ENCODE peak calls at places on chromosomes 13 and 19, in five cellular contexts. One of them, this sample, is unnamed.

GRCh38 chr13:49681837-49682236 is 9.4 kb downstream of the EBPL start:
- DNase-seq in GM23338: no peak
- DNase-seq in GM12878: no peak
- DNase-seq in A549: no peak
- DNase-seq in K562: no peak
- DNase-seq in this sample: no peak

GRCh38 chr19:52638601-52639000 is 446 bp upstream of the ZNF83 start:
- DNase-seq in K562: peak
- DNase-seq in A549: no peak
- DNase-seq in GM12878: no peak
- DNase-seq in GM23338: peak
- DNase-seq in this sample: no peak

GRCh38 chr13:73715114-73715909 is 418.9 kb downstream of the KLF12 start:
- DNase-seq in GM23338: no peak
- DNase-seq in K562: no peak
- DNase-seq in A549: no peak
- DNase-seq in GM12878: peak
- DNase-seq in this sample: no peak

GRCh38 chr19:271856-272255 is 19.3 kb downstream of the PLPP2 start:
- DNase-seq in K562: peak
- DNase-seq in GM23338: no peak
- DNase-seq in A549: no peak
- DNase-seq in GM12878: no peak
- DNase-seq in this sample: no peak

GRCh38 chr19:19115954-19116353 is 22.3 kb downstream of the TMEM161A start:
- DNase-seq in K562: peak
- DNase-seq in A549: peak
- DNase-seq in GM23338: peak
- DNase-seq in GM12878: no peak
- DNase-seq in this sample: no peak

GRCh38 chr19:18611327-18612050 is 1.2 kb upstream of the TMEM59L start:
- DNase-seq in K562: peak
- DNase-seq in GM23338: peak
- DNase-seq in GM12878: no peak
- DNase-seq in A549: no peak
- DNase-seq in this sample: no peak

GRCh38 chr19:36686365-36687213 is 823 bp upstream of the ZNF567 start:
- DNase-seq in GM12878: no peak
- DNase-seq in GM23338: peak
- DNase-seq in A549: no peak
- DNase-seq in K562: no peak
- DNase-seq in this sample: no peak

GRCh38 chr19:491146-491741 is 5.0 kb upstream of the MADCAM1 start:
- DNase-seq in A549: no peak
- DNase-seq in GM23338: peak
- DNase-seq in K562: peak
- DNase-seq in GM12878: no peak
- DNase-seq in this sample: no peak

GRCh38 chr19:44912854-44913253 is 1.6 kb upstream of the APOC1 start:
- DNase-seq in GM23338: no peak
- DNase-seq in A549: no peak
- DNase-seq in K562: no peak
- DNase-seq in GM12878: no peak
- DNase-seq in this sample: no peak

GRCh38 chr19:53536223-53536543 is 1.8 kb upstream of the ZNF331 start:
- DNase-seq in A549: no peak
- DNase-seq in GM12878: no peak
- DNase-seq in K562: no peak
- DNase-seq in GM23338: no peak
- DNase-seq in this sample: no peak

GRCh38 chr13:96771501-96772367 is 222.5 kb downstream of the OXGR1 start:
- DNase-seq in GM12878: no peak
- DNase-seq in K562: no peak
- DNase-seq in GM23338: no peak
- DNase-seq in A549: no peak
- DNase-seq in this sample: no peak

GRCh38 chr19:48183356-48183755 is 12.9 kb downstream of the ZSWIM9 start:
- DNase-seq in K562: no peak
- DNase-seq in GM12878: no peak
- DNase-seq in GM23338: no peak
- DNase-seq in A549: no peak
- DNase-seq in this sample: no peak

GRCh38 chr13:18954254-18954653 is 227.4 kb downstream of the TUBA3C start:
- DNase-seq in K562: no peak
- DNase-seq in A549: no peak
- DNase-seq in GM12878: no peak
- DNase-seq in GM23338: no peak
- DNase-seq in this sample: no peak

GRCh38 chr13:110348309-110348625 is 41.2 kb downstream of the COL4A2 start:
- DNase-seq in GM12878: no peak
- DNase-seq in K562: no peak
- DNase-seq in GM23338: no peak
- DNase-seq in A549: no peak
- DNase-seq in this sample: peak

GRCh38 chr19:18339703-18340102 is 695 bp upstream of the PGPEP1 start:
- DNase-seq in GM23338: peak
- DNase-seq in A549: peak
- DNase-seq in K562: peak
- DNase-seq in GM12878: no peak
- DNase-seq in this sample: peak

GRCh38 chr13:25588336-25589060 is 216.7 kb downstream of the ATP8A2 start:
- DNase-seq in GM12878: no peak
- DNase-seq in A549: no peak
- DNase-seq in K562: no peak
- DNase-seq in GM23338: peak
- DNase-seq in this sample: no peak

GRCh38 chr13:32840840-32841713 is 175.1 kb upstream of the KL start:
- DNase-seq in A549: no peak
- DNase-seq in K562: no peak
- DNase-seq in GM23338: no peak
- DNase-seq in GM12878: peak
- DNase-seq in this sample: no peak

GRCh38 chr13:45143346-45143751 is 23.0 kb downstream of the GTF2F2 start:
- DNase-seq in GM23338: no peak
- DNase-seq in A549: no peak
- DNase-seq in K562: no peak
- DNase-seq in GM12878: no peak
- DNase-seq in this sample: no peak

GRCh38 chr19:49110567-49110966 is 3.6 kb upstream of the LIN7B start:
- DNase-seq in GM23338: no peak
- DNase-seq in A549: no peak
- DNase-seq in GM12878: no peak
- DNase-seq in K562: no peak
- DNase-seq in this sample: no peak

GRCh38 chr19:1261512-1261862 is 7.6 kb upstream of the CIRBP start:
- DNase-seq in A549: peak
- DNase-seq in GM23338: peak
- DNase-seq in K562: no peak
- DNase-seq in GM12878: no peak
- DNase-seq in this sample: peak

GRCh38 chr19:14544977-14545715 is 15.8 kb downstream of the TECR start:
- DNase-seq in K562: no peak
- DNase-seq in A549: no peak
- DNase-seq in GM12878: no peak
- DNase-seq in GM23338: no peak
- DNase-seq in this sample: no peak

GRCh38 chr19:49200238-49200862 is 42.8 kb downstream of the TRPM4 start:
- DNase-seq in GM23338: peak
- DNase-seq in A549: peak
- DNase-seq in K562: peak
- DNase-seq in GM12878: no peak
- DNase-seq in this sample: no peak

GRCh38 chr13:106095406-106095805 is 440.1 kb downstream of the EFNB2 start:
- DNase-seq in GM12878: no peak
- DNase-seq in K562: no peak
- DNase-seq in GM23338: no peak
- DNase-seq in A549: no peak
- DNase-seq in this sample: no peak

GRCh38 chr19:46380690-46381089 is 32.7 kb downstream of the CCDC8 start:
- DNase-seq in A549: no peak
- DNase-seq in GM12878: no peak
- DNase-seq in K562: no peak
- DNase-seq in GM23338: no peak
- DNase-seq in this sample: no peak

GRCh38 chr13:85509512-85509911 is 289.7 kb downstream of the SLITRK6 start:
- DNase-seq in GM23338: no peak
- DNase-seq in A549: peak
- DNase-seq in GM12878: no peak
- DNase-seq in K562: no peak
- DNase-seq in this sample: no peak

DNA sequence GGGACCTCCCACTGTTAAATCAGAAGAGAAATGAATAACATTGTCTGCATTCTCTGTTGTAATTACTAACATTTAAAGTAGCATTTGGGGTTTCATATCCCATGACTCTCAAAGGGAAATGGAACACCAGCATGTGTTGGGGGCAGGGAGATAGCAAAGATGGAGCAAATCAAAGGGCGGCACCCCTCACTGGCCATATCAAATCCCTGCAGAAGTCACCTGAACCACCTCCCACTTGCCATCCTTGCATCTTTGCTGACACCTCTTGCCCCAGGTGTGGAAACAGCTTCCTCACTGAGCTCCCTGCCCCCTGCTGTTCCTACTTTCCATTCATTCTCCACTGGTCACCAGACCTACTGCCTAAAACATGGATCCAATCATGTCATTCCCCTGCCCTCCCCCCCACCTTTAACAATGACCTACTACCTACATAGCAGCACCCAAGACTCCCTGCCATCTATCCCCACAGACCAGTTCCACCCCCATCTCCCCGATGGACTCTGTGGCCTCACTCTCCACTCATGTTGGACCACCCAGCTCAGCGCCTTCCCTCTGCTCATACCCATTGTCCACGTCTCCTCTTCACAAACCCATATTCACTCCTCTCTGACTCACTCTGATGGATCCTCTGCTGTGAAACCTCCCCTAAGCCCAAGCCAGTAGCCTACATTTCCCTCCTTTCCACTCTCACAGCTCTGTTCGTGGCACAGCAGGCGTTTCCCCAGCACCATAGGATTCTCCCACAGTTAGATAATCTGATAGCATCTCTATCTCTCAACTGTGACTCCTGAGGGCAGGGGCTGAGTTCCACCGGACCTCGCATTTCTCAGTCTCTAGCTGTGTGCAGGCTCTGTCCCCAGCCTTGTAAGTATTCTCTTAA is 55.9 kb downstream of the DLEU7 start:
- DNase-seq in A549: no peak
- DNase-seq in GM12878: no peak
- DNase-seq in K562: no peak
- DNase-seq in GM23338: peak
- DNase-seq in this sample: no peak
- TF ChIP-seq REST in A549: no peak
- TF ChIP-seq REST in GM12878: no peak
- TF ChIP-seq REST in K562: no peak
- TF ChIP-seq REST in GM23338: no peak
- TF ChIP-seq REST in this sample: no peak

DNA sequence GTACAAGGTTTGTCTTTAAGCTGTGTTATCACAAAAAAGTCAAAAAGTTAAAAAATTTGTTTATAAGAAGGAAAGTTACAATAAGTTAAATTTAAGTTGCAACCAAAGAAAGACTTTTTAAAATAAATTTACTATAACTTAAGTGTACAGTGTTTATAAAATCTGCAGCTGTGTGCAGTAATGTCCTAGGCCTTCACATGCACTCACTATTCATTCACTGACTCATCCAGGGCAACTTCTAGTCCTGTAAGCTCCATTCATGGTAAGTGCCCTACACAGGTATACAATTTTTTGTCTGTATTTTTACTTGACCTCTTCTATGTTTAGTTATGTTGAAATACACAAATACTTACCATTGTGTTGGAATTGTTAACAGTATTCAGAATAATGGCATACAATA is 667.9 kb upstream of the SLITRK5 start:
- DNase-seq in A549: no peak
- DNase-seq in GM23338: no peak
- DNase-seq in GM12878: no peak
- DNase-seq in K562: no peak
- DNase-seq in this sample: no peak
- H3K4me3 ChIP-seq in A549: no peak
- H3K4me3 ChIP-seq in GM23338: no peak
- H3K4me3 ChIP-seq in GM12878: no peak
- H3K4me3 ChIP-seq in K562: no peak
- H3K4me3 ChIP-seq in this sample: no peak

GRCh38 chr19:7830272-7830771 is 304 bp downstream of the EVI5L start:
- DNase-seq in A549: no peak
- DNase-seq in GM23338: no peak
- DNase-seq in GM12878: no peak
- DNase-seq in K562: no peak
- DNase-seq in this sample: no peak

GRCh38 chr19:7829162-7829520 is 877 bp upstream of the EVI5L start:
- DNase-seq in GM12878: no peak
- DNase-seq in K562: no peak
- DNase-seq in GM23338: no peak
- DNase-seq in A549: no peak
- DNase-seq in this sample: no peak

GRCh38 chr19:7831452-7831851 is 1.4 kb downstream of the EVI5L start:
- DNase-seq in GM23338: peak
- DNase-seq in A549: peak
- DNase-seq in K562: peak
- DNase-seq in GM12878: no peak
- DNase-seq in this sample: no peak

GRCh38 chr19:7830823-7831222 is 805 bp downstream of the EVI5L start:
- DNase-seq in GM23338: no peak
- DNase-seq in K562: no peak
- DNase-seq in GM12878: no peak
- DNase-seq in A549: no peak
- DNase-seq in this sample: no peak

DNA sequence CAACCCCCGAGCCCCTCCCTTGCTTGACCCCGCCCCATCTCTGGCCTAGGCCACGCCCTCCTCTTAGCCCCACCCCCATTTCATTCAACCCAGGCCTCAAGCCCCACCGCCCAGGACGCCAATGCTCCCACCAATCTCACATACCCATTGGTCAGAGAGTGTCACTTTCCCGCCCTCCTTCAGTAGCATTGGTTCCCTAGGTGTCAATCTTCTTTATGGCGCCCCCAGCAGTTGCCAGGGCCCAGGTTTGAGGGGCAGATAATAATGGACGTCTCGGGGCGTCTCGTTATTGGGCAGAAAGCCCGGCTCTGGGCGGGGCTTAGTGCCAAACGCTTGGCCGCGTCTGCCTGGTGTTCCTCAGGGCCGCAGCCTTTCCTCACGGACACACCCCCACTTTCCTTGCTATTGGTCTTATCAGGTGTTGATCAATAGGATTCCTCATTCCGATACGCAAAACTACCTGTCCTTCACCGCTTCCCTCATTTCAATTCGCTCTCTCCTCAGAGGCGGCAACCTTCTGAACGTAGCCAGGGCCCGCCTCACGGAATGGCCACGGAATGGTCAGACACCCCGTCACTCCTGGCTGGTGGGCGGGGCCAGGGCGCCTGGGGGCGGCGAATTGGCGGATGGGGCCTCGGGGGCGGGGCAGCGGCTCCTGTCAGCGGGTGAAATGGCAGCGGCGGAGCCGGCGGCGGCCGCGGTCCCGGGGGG is at the start of gene EVI5L:
- DNase-seq in A549: peak
- DNase-seq in GM23338: peak
- DNase-seq in K562: peak
- DNase-seq in GM12878: peak
- DNase-seq in this sample: peak
- TF ChIP-seq REST in A549: no peak
- TF ChIP-seq REST in GM23338: no peak
- TF ChIP-seq REST in K562: no peak
- TF ChIP-seq REST in GM12878: no peak
- TF ChIP-seq REST in this sample: no peak

GRCh38 chr13:46555722-46556121 is 2.8 kb downstream of the LRCH1 start:
- DNase-seq in GM23338: no peak
- DNase-seq in A549: no peak
- DNase-seq in GM12878: no peak
- DNase-seq in K562: no peak
- DNase-seq in this sample: no peak
- H3K4me3 ChIP-seq in GM23338: no peak
- H3K4me3 ChIP-seq in A549: no peak
- H3K4me3 ChIP-seq in GM12878: peak
- H3K4me3 ChIP-seq in K562: no peak
- H3K4me3 ChIP-seq in this sample: no peak

This sample was measured in HL-60.